ENCODE peak calls at places on chromosomes 2 and 18, in eight cellular contexts. R, C, O, Z, X, W, M and J are unnamed samples.

GRCh38 chr2:97868986-97869721 is 126.6 kb downstream of the TMEM131 start:
- DNase-seq in C (no peak), R (peak; percentile 87), W (peak; percentile 87), M (peak; percentile 88), X (peak; percentile 97), O (no peak), Z (no peak), J (peak; percentile 73)

GRCh38 chr2:158291544-158292175 is 164.9 kb downstream of the CCDC148 start:
- DNase-seq in C (no peak), O (no peak), R (no peak), M (no peak), W (no peak), Z (no peak), X (no peak), J (no peak)

GRCh38 chr2:122061206-122061605 is 305.8 kb downstream of the TSN start:
- DNase-seq in W (no peak), C (no peak), M (no peak), R (no peak), X (no peak), O (no peak), Z (no peak), J (no peak)

GRCh38 chr2:64273524-64274398 is 129.5 kb upstream of the PELI1 start:
- DNase-seq in O (no peak), Z (peak; percentile 31), X (peak; percentile 42), M (peak; percentile 49), R (peak; percentile 93), W (peak; percentile 89), C (peak; percentile 33), J (peak; percentile 67)

GRCh38 chr2:216596234-216596985 is 36.8 kb upstream of the IGFBP2 start:
- DNase-seq in X (peak; percentile 94), C (no peak), O (no peak), W (peak; percentile 69), M (no peak), R (no peak), Z (no peak), J (peak; percentile 50)

GRCh38 chr2:216516730-216517350 is 18.2 kb downstream of the RPL37A start:
- DNase-seq in C (no peak), Z (peak; percentile 40), R (peak; percentile 71), M (peak; percentile 66), O (no peak), X (peak; percentile 69), W (peak; percentile 63), J (no peak)

GRCh38 chr2:148021059-148021985 is at the start of gene MBD5:
- DNase-seq in C (peak; percentile 37), W (peak; percentile 21), M (peak; percentile 57), X (peak; percentile 53), O (no peak), R (no peak), Z (peak; percentile 87), J (peak; percentile 15)

GRCh38 chr2:71548589-71549485 is 95.5 kb downstream of the DYSF start:
- DNase-seq in C (peak; percentile 70), Z (peak; percentile 83), X (peak; percentile 78), W (peak; percentile 91), M (peak; percentile 58), R (peak; percentile 12), O (peak; percentile 56), J (peak; percentile 88)

GRCh38 chr18:47247036-47247832 is 4.2 kb downstream of the SKOR2 start:
- DNase-seq in R (no peak), O (no peak), Z (peak; percentile 41), C (no peak), W (peak; percentile 63), X (no peak), M (no peak), J (peak; percentile 59)

GRCh38 chr2:148614332-148615049 is 30.1 kb upstream of the EPC2 start:
- DNase-seq in Z (no peak), C (no peak), W (peak; percentile 32), M (no peak), X (peak; percentile 56), O (no peak), R (peak; percentile 86), J (peak; percentile 10)

GRCh38 chr18:297936-298335 is 30.1 kb upstream of the THOC1 start:
- DNase-seq in X (no peak), W (peak; percentile 12), Z (peak; percentile 21), O (no peak), R (no peak), C (no peak), M (no peak), J (no peak)

GRCh38 chr2:26732446-26732845 is 31.6 kb upstream of the SLC35F6 start:
- DNase-seq in O (no peak), Z (no peak), R (no peak), C (no peak), W (no peak), M (no peak), X (no peak), J (no peak)

GRCh38 chr2:27316655-27317412 is 6.1 kb downstream of the MPV17 start:
- DNase-seq in R (no peak), M (no peak), W (no peak), Z (no peak), O (no peak), C (no peak), X (no peak), J (no peak)

GRCh38 chr18:59189746-59190145 is 30.2 kb upstream of the GRP start:
- DNase-seq in M (no peak), Z (no peak), X (no peak), R (no peak), W (no peak), C (no peak), O (no peak), J (no peak)